ENCODE peak calls at places on chromosomes 5 and 9, in ten cellular contexts. I is GM10248, A is PC-3, G is AG09319, S is GM13976, K is neural crest cell, V is mucosa of descending colon, X is neural progenitor cell, U is fibroblast of villous mesenchyme, T is osteoblast. O is an unnamed sample.

GRCh38 chr5:168364738-168365550 is 73.5 kb downstream of the WWC1 start:
- DNase-seq in I (no peak), A (peak), G (no peak), S (no peak), K (no peak), V (no peak), X (peak), U (peak), T (no peak), O (peak)

GRCh38 chr9:14399736-14400657 is 86.1 kb upstream of the NFIB start:
- DNase-seq in I (no peak), A (no peak), G (no peak), S (no peak), K (no peak), V (no peak), X (no peak), U (peak), T (no peak), O (peak)

GRCh38 chr5:150661821-150662596 is 958 bp downstream of the MYOZ3 start:
- DNase-seq in I (no peak), A (no peak), G (no peak), S (no peak), K (no peak), V (no peak), X (no peak), U (no peak), T (peak), O (no peak)

GRCh38 chr5:140157032-140157781 is 17.8 kb upstream of the CYSTM1 start:
- DNase-seq in I (peak), A (peak), G (peak), S (peak), K (peak), V (peak), X (peak), U (peak), T (peak), O (peak)

GRCh38 chr5:119323630-119324000 is 32.2 kb upstream of the TNFAIP8 start:
- DNase-seq in I (no peak), A (peak), G (no peak), S (no peak), K (no peak), V (no peak), X (no peak), U (peak), T (peak), O (peak)

GRCh38 chr9:127437497-127438264 is 13.5 kb downstream of the ZNF79 start:
- DNase-seq in I (no peak), A (no peak), G (no peak), S (no peak), K (no peak), V (no peak), X (no peak), U (no peak), T (peak), O (no peak)

GRCh38 chr9:113577525-113578261 is 114.2 kb downstream of the RGS3 start:
- DNase-seq in I (no peak), A (peak), G (no peak), S (no peak), K (no peak), V (peak), X (no peak), U (peak), T (peak), O (peak)

GRCh38 chr5:142998316-142998862 is 228.2 kb downstream of the ARHGAP26 start:
- DNase-seq in I (peak), A (no peak), G (no peak), S (no peak), K (no peak), V (no peak), X (peak), U (no peak), T (no peak), O (no peak)

GRCh38 chr5:134004626-134005414 is at the start of gene VDAC1:
- DNase-seq in I (peak), A (peak), G (peak), S (peak), K (peak), V (peak), X (peak), U (peak), T (peak), O (peak)

GRCh38 chr9:110742741-110743371 is 74.3 kb downstream of the MUSK start:
- DNase-seq in I (no peak), A (no peak), G (no peak), S (no peak), K (no peak), V (no peak), X (peak), U (peak), T (peak), O (no peak)

GRCh38 chr9:2634158-2634557 is 12.6 kb downstream of the VLDLR start:
- DNase-seq in I (no peak), A (no peak), G (no peak), S (no peak), K (no peak), V (no peak), X (no peak), U (no peak), T (no peak), O (no peak)

GRCh38 chr9:110283736-110284135 is 27.4 kb upstream of the TXN start:
- DNase-seq in I (no peak), A (peak), G (no peak), S (no peak), K (no peak), V (no peak), X (no peak), U (peak), T (no peak), O (peak)

GRCh38 chr9:122904466-122904822 is 715 bp downstream of the RC3H2 start:
- DNase-seq in I (peak), A (peak), G (no peak), S (peak), K (peak), V (peak), X (peak), U (peak), T (peak), O (peak)

GRCh38 chr9:14768561-14769234 is 46.2 kb upstream of the CER1 start:
- DNase-seq in I (peak), A (peak), G (peak), S (peak), K (peak), V (peak), X (peak), U (peak), T (no peak), O (peak)

GRCh38 chr5:107532182-107532878 is 138.4 kb downstream of the EFNA5 start:
- DNase-seq in I (no peak), A (no peak), G (no peak), S (no peak), K (no peak), V (no peak), X (peak), U (no peak), T (no peak), O (no peak)

GRCh38 chr5:176754376-176754942 is 55.9 kb upstream of the UNC5A start:
- DNase-seq in I (no peak), A (peak), G (no peak), S (no peak), K (no peak), V (no peak), X (no peak), U (no peak), T (no peak), O (no peak)

GRCh38 chr9:117448066-117448465 is 33.2 kb upstream of the ASTN2 start:
- DNase-seq in I (no peak), A (no peak), G (no peak), S (no peak), K (no peak), V (no peak), X (peak), U (no peak), T (no peak), O (peak)

GRCh38 chr5:87572611-87573010 is 159.9 kb upstream of the CCNH start:
- DNase-seq in I (no peak), A (no peak), G (no peak), S (no peak), K (no peak), V (no peak), X (no peak), U (no peak), T (no peak), O (no peak)

GRCh38 chr9:89497978-89498844 is at the start of gene SEMA4D:
- DNase-seq in I (peak), A (peak), G (peak), S (peak), K (peak), V (peak), X (peak), U (peak), T (peak), O (peak)

GRCh38 chr9:101485873-101486692 is 47.6 kb upstream of the RNF20 start:
- DNase-seq in I (no peak), A (no peak), G (no peak), S (no peak), K (peak), V (peak), X (peak), U (peak), T (peak), O (peak)

GRCh38 chr5:179185256-179186091 is 125.3 kb downstream of the ZNF354C start:
- DNase-seq in I (no peak), A (no peak), G (no peak), S (no peak), K (no peak), V (no peak), X (no peak), U (no peak), T (no peak), O (no peak)

GRCh38 chr5:15010936-15011335 is 139.4 kb upstream of the ANKH start:
- DNase-seq in I (no peak), A (no peak), G (no peak), S (no peak), K (no peak), V (no peak), X (no peak), U (no peak), T (no peak), O (peak)

GRCh38 chr5:176541338-176542134 is 4.3 kb upstream of the RNF44 start:
- DNase-seq in I (no peak), A (peak), G (no peak), S (no peak), K (no peak), V (peak), X (peak), U (peak), T (peak), O (peak)

GRCh38 chr5:168743617-168744016 is 164.4 kb upstream of the PANK3 start:
- DNase-seq in I (no peak), A (no peak), G (no peak), S (no peak), K (no peak), V (no peak), X (no peak), U (no peak), T (no peak), O (no peak)

GRCh38 chr5:143148461-143149170 is 254.9 kb downstream of the NR3C1 start:
- DNase-seq in I (no peak), A (no peak), G (no peak), S (no peak), K (no peak), V (no peak), X (no peak), U (peak), T (no peak), O (peak)

GRCh38 chr5:178785999-178786398 is 55.5 kb upstream of the ZNF354A start:
- DNase-seq in I (no peak), A (peak), G (no peak), S (no peak), K (no peak), V (no peak), X (no peak), U (peak), T (peak), O (peak)

GRCh38 chr5:158819840-158820620 is 279.7 kb downstream of the EBF1 start:
- DNase-seq in I (peak), A (peak), G (no peak), S (peak), K (no peak), V (no peak), X (no peak), U (peak), T (peak), O (peak)

GRCh38 chr5:138402640-138403039 is 36.2 kb upstream of the REEP2 start:
- DNase-seq in I (peak), A (no peak), G (no peak), S (no peak), K (no peak), V (no peak), X (no peak), U (no peak), T (no peak), O (no peak)

GRCh38 chr5:80963521-80963895 is 3.3 kb downstream of the RASGRF2 start:
- DNase-seq in I (no peak), A (no peak), G (no peak), S (no peak), K (no peak), V (no peak), X (no peak), U (peak), T (no peak), O (no peak)

GRCh38 chr5:100175346-100175745 is 359.8 kb upstream of the FAM174A start:
- DNase-seq in I (no peak), A (no peak), G (no peak), S (no peak), K (peak), V (no peak), X (no peak), U (no peak), T (no peak), O (no peak)

GRCh38 chr5:149127394-149127955 is 13.8 kb upstream of the ABLIM3 start:
- DNase-seq in I (no peak), A (peak), G (no peak), S (no peak), K (no peak), V (peak), X (no peak), U (no peak), T (no peak), O (peak)

GRCh38 chr5:172939045-172939444 is 20.2 kb upstream of the RPL26L1 start:
- DNase-seq in I (no peak), A (peak), G (no peak), S (no peak), K (peak), V (peak), X (peak), U (no peak), T (no peak), O (peak)

GRCh38 chr5:79774171-79774854 is 84.7 kb downstream of the CMYA5 start:
- DNase-seq in I (peak), A (peak), G (no peak), S (peak), K (peak), V (no peak), X (peak), U (peak), T (peak), O (peak)
- TF ChIP-seq CTCF in I (peak), A (peak), G (peak), S (peak), K (peak), V (no peak), X (peak), U (peak), T (peak), O (peak)

GRCh38 chr5:19739691-19740090 is 248.3 kb downstream of the CDH18 start:
- DNase-seq in I (no peak), A (peak), G (no peak), S (no peak), K (no peak), V (no peak), X (peak), U (no peak), T (no peak), O (peak)

DNA sequence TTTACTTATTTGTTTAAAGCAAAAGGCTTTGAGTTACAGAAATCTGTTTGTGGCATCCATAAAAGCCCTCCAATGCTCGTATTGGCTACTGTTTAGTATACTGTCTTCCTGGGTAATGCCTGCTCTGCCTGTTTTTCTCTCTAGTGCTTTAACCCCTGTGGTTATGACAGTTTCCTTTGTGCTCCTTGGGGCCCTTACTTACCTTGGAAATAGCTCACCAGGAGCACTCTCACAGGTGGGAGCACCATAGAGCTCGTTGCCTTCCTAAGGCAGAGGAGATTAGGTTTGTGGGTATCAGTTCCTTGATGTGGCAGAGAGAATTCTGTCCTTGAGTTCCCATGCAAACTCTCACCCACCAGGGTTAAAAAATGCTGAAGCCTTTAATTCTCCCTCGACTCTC is 242.8 kb downstream of the CDH18 start:
- DNase-seq in I (no peak), A (no peak), G (no peak), S (no peak), K (no peak), V (no peak), X (peak), U (no peak), T (no peak), O (no peak)
- TF ChIP-seq CTCF in I (no peak), A (no peak), G (no peak), S (no peak), K (no peak), V (no peak), X (no peak), U (no peak), T (no peak), O (no peak)

DNA sequence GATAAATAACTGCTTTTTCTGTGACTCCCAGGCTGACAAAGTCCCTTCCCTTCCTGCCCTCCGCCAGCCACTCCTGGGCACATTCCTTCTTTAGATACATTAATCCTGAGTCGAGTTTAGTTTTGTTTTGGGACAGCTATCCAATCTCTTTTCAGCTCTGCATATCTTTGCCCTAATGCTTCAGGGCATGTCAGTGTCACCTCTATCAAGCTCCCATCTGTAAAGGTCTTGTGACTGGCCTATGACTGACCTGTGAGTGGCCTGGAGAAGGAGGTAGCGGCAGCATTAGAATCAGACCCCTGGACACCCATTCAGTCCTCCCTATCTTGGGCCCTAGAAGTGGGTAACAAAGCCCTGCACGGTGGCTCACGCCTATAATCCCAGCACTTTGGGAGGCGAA is 34.0 kb upstream of the KLF4 start:
- DNase-seq in I (no peak), A (no peak), G (no peak), S (no peak), K (no peak), V (no peak), X (no peak), U (no peak), T (no peak), O (no peak)
- TF ChIP-seq CTCF in I (no peak), A (no peak), G (no peak), S (no peak), K (no peak), V (no peak), X (no peak), U (no peak), T (no peak), O (no peak)

GRCh38 chr9:20292002-20292401 is 330.3 kb downstream of the MLLT3 start:
- DNase-seq in I (no peak), A (no peak), G (no peak), S (no peak), K (no peak), V (no peak), X (no peak), U (peak), T (no peak), O (peak)
- TF ChIP-seq CTCF in I (no peak), A (no peak), G (no peak), S (no peak), K (peak), V (no peak), X (no peak), U (peak), T (peak), O (no peak)

DNA sequence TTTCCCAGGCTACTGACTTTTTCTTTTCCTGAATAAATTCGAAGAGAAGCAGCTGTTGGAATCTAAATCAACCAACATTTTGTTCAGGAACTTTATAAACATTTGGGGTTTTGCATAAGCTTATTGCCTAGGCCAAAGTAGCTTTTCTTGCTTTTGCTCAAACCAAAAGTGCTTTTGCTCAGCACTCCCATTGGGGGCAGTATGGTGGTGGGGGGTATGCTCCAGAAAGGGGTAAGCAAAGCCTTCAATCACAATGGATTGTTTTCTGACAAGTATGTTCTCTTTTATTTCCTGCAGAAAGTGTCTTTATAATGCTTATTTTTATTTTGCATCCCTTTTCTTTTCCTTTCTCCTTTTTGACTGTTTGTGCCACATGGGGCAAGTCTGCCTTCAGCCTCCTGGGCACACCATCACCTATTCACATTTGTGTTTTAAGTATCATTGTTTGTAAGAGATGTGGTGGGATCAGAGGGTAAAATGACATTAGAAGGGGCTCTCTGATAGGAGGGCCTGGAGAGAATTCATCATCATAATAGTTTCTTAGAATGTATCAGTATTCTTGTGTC is 86.0 kb downstream of the PRDM6 start:
- DNase-seq in I (no peak), A (no peak), G (no peak), S (no peak), K (no peak), V (no peak), X (peak), U (no peak), T (no peak), O (no peak)
- TF ChIP-seq CTCF in I (no peak), A (no peak), G (no peak), S (no peak), K (no peak), V (no peak), X (peak), U (no peak), T (no peak), O (no peak)

DNA sequence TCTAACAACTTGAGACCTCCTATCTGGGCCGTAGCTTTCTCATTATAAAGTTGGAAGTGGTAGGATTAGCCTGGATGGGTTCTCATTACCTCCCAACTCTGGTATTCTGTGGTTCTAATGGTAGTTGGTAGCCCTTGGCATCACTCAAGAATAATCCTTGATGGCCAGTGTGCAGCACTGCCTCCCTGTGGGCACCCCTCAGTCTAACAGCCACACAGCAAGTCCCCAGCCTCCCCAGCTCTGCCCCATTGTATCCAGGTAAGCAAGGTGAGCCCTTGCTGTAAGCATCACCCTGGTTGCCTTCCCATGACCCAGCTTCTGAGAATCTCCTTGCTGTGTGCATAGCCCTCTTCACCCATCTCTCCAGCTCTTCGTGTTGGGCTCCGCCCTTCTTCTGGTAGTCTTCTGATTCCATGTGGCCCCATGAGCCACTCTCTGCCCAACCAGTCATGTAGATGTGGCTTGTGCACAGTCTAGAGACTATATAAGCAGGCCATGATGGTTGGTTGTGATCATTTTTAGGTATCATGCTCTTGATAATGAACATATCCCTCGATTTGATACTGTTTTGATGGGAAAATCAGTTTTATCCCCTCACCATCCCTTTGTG is 57.6 kb upstream of the GRHPR start:
- DNase-seq in I (no peak), A (peak), G (no peak), S (no peak), K (no peak), V (peak), X (no peak), U (no peak), T (no peak), O (peak)
- TF ChIP-seq CTCF in I (peak), A (no peak), G (no peak), S (peak), K (peak), V (no peak), X (peak), U (peak), T (peak), O (peak)

GRCh38 chr5:1174122-1174936 is 27.1 kb upstream of the SLC6A19 start:
- DNase-seq in I (peak), A (peak), G (peak), S (peak), K (peak), V (peak), X (peak), U (peak), T (peak), O (peak)
- TF ChIP-seq CTCF in I (peak), A (peak), G (peak), S (peak), K (peak), V (peak), X (peak), U (peak), T (peak), O (peak)

DNA sequence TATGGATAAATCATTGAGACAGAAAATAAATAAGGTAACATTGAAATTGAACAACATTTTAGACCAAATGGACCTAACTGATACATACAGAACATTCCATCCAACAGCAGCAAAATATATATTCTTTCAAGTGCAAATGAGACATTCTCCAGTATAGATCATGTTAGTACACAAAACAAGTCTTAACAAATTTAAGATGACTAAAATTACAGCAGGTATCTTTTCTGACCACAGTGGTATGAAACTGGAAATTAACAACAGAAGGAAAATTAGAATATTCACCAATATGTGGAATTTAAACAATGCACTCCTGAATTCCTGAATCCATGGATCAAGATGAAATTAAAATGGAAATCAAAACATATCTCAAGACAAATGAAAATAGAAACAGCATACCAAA is 115.6 kb downstream of the ADAMTS12 start:
- DNase-seq in I (no peak), A (no peak), G (no peak), S (no peak), K (no peak), V (no peak), X (no peak), U (no peak), T (no peak), O (no peak)
- TF ChIP-seq CTCF in I (no peak), A (no peak), G (no peak), S (no peak), K (no peak), V (no peak), X (no peak), U (no peak), T (no peak), O (no peak)

O was measured in MCF 10A.